ENCODE peak calls at places on chromosomes 6 and 20, in seven cellular contexts. N, Q, S, Y, M, J and F are unnamed samples.

GRCh38 chr6:163667372-163668060 is 253.0 kb downstream of the QKI start:
- DNase-seq in N (peak; percentile 94), Q (no peak), S (peak; percentile 5), Y (no peak), M (no peak), J (no peak), F (no peak)

GRCh38 chr6:126302191-126302590 is 37.7 kb upstream of the CENPW start:
- DNase-seq in N (no peak), Q (no peak), S (no peak), Y (no peak), M (no peak), J (peak; percentile 73), F (no peak)

GRCh38 chr6:46407785-46408530 is 83.3 kb downstream of the RCAN2 start:
- DNase-seq in N (no peak), Q (no peak), S (peak; percentile 20), Y (no peak), M (no peak), J (no peak), F (no peak)

GRCh38 chr6:69732640-69733039 is 64.2 kb downstream of the LMBRD1 start:
- DNase-seq in N (peak; percentile 23), Q (no peak), S (peak; percentile 1), Y (no peak), M (no peak), J (peak; percentile 9), F (no peak)

GRCh38 chr20:32964575-32964974 is 39.7 kb downstream of the SUN5 start:
- DNase-seq in N (no peak), Q (no peak), S (no peak), Y (no peak), M (no peak), J (no peak), F (no peak)

GRCh38 chr20:3047486-3048419 is 1.9 kb downstream of the MRPS26 start:
- DNase-seq in N (no peak), Q (no peak), S (no peak), Y (no peak), M (no peak), J (no peak), F (no peak)

GRCh38 chr20:40251284-40251932 is 437.6 kb downstream of the MAFB start:
- DNase-seq in N (peak; percentile 15), Q (peak; percentile 58), S (peak; percentile 39), Y (peak; percentile 77), M (no peak), J (peak; percentile 17), F (peak; percentile 16)

GRCh38 chr20:52251137-52251700 is 59.6 kb upstream of the ZFP64 start:
- DNase-seq in N (no peak), Q (no peak), S (no peak), Y (no peak), M (no peak), J (no peak), F (no peak)

GRCh38 chr6:166939276-166939816 is 17.0 kb downstream of the RNASET2 start:
- DNase-seq in N (no peak), Q (no peak), S (no peak), Y (no peak), M (no peak), J (no peak), F (no peak)

GRCh38 chr20:7637184-7637583 is 303.1 kb downstream of the HAO1 start:
- DNase-seq in N (no peak), Q (no peak), S (no peak), Y (no peak), M (no peak), J (peak; percentile 50), F (no peak)

GRCh38 chr6:113862112-113862511 is 5.0 kb downstream of the MARCKS start:
- DNase-seq in N (no peak), Q (no peak), S (no peak), Y (no peak), M (no peak), J (no peak), F (no peak)

GRCh38 chr6:116410945-116411623 is 40.3 kb downstream of the DSE start:
- DNase-seq in N (no peak), Q (no peak), S (peak; percentile 39), Y (no peak), M (no peak), J (peak; percentile 72), F (no peak)

GRCh38 chr20:42260216-42260615 is 642.0 kb upstream of the CHD6 start:
- DNase-seq in N (no peak), Q (peak; percentile 18), S (no peak), Y (no peak), M (no peak), J (no peak), F (no peak)

GRCh38 chr6:2528156-2528555 is 222.6 kb downstream of the MYLK4 start:
- DNase-seq in N (no peak), Q (no peak), S (peak; percentile 16), Y (no peak), M (no peak), J (no peak), F (no peak)

GRCh38 chr6:2526766-2527165 is 224.0 kb downstream of the MYLK4 start:
- DNase-seq in N (no peak), Q (no peak), S (no peak), Y (no peak), M (no peak), J (no peak), F (no peak)

GRCh38 chr6:2522521-2522920 is 228.2 kb downstream of the MYLK4 start:
- DNase-seq in N (no peak), Q (no peak), S (peak; percentile 9), Y (no peak), M (no peak), J (peak; percentile 64), F (no peak)

GRCh38 chr6:2523061-2523460 is 227.7 kb downstream of the MYLK4 start:
- DNase-seq in N (no peak), Q (no peak), S (no peak), Y (no peak), M (no peak), J (no peak), F (no peak)

DNA sequence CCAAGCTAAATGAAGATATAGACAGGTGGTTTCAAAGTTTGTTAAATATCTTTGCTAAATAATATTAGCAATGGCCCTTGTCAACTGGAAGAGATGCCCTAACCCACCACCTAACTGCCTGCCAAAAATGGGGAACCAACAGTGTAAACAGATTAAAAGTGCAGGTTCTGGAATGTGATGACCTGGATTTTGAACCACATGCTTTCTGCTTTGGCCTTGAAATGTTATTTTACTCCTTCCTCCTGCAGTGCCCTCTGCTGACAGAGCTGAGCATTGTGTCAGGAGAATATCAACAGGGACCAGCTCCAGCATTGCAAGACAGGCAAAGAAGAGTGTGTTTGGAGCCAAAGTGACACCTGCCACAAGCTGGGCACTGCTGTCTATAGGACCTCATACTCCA is 226.6 kb downstream of the MYLK4 start:
- DNase-seq in N (peak; percentile 2), Q (no peak), S (no peak), Y (no peak), M (no peak), J (peak; percentile 7), F (no peak)
- TF ChIP-seq CTCF in N (peak; percentile 70), Q (peak; percentile 20), S (peak; percentile 22), Y (peak; percentile 51), M (no peak), J (peak; percentile 36), F (no peak)

DNA sequence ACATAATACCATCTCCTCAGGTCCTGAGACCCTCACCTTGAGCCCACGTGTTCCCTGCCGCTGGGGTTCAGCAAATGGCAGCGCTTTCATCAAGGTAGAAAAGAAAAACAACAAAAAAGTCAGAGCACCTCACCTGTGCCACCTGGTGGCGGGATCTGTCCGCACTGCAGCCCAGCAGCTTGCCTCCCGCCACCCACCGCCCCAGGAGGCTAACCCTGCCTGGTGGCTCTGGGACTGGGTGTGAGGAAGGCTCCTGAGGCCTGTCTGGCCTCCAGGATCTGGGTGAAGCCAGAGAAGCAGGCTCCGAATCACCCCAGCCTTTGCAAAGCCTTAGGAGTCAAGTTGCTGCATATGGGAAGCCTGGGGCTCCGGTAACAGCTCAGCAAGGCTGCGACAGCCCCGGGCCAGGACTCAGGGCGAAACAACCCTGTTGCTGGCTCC is 270.8 kb downstream of the BMP7 start:
- DNase-seq in N (peak; percentile 58), Q (peak; percentile 73), S (no peak), Y (peak; percentile 79), M (no peak), J (no peak), F (peak; percentile 75)
- TF ChIP-seq CTCF in N (peak; percentile 88), Q (peak; percentile 81), S (peak; percentile 37), Y (peak; percentile 95), M (no peak), J (peak; percentile 24), F (peak; percentile 77)

GRCh38 chr6:160028487-160029275 is 59.8 kb downstream of the IGF2R start:
- DNase-seq in N (peak; percentile 54), Q (no peak), S (no peak), Y (no peak), M (no peak), J (no peak), F (no peak)
- TF ChIP-seq CTCF in N (no peak), Q (no peak), S (no peak), Y (no peak), M (no peak), J (no peak), F (no peak)

GRCh38 chr6:38938741-38939140 is 109.8 kb upstream of the GLP1R start:
- DNase-seq in N (no peak), Q (no peak), S (no peak), Y (no peak), M (no peak), J (no peak), F (no peak)
- TF ChIP-seq CTCF in N (no peak), Q (no peak), S (no peak), Y (no peak), M (no peak), J (no peak), F (no peak)

GRCh38 chr6:53179961-53180651 is 31.5 kb upstream of the GCM1 start:
- DNase-seq in N (peak; percentile 34), Q (no peak), S (no peak), Y (no peak), M (no peak), J (peak; percentile 89), F (no peak)

GRCh38 chr6:53174996-53175395 is 26.4 kb upstream of the GCM1 start:
- DNase-seq in N (no peak), Q (no peak), S (no peak), Y (no peak), M (no peak), J (no peak), F (no peak)

GRCh38 chr6:53180678-53181077 is 32.0 kb upstream of the GCM1 start:
- DNase-seq in N (no peak), Q (no peak), S (no peak), Y (no peak), M (no peak), J (no peak), F (no peak)

GRCh38 chr6:53178837-53179432 is 30.3 kb upstream of the GCM1 start:
- DNase-seq in N (no peak), Q (no peak), S (no peak), Y (no peak), M (no peak), J (no peak), F (no peak)
- TF ChIP-seq CTCF in N (peak; percentile 62), Q (no peak), S (no peak), Y (peak; percentile 13), M (no peak), J (no peak), F (no peak)